ENCODE peak calls at places on chromosomes 6 and 20, in six cellular contexts. K, Z, W, C, E and P are unnamed samples.

GRCh38 chr6:89145461-89145961 is 344 bp upstream of the PM20D2 start:
- DNase-seq in K (no peak), Z (peak), W (no peak), C (no peak), E (no peak), P (peak)

GRCh38 chr20:20261159-20261558 is 106.7 kb upstream of the INSM1 start:
- DNase-seq in K (no peak), Z (no peak), W (no peak), C (no peak), E (no peak), P (no peak)

GRCh38 chr6:126172151-126172550 is 167.8 kb upstream of the CENPW start:
- DNase-seq in K (no peak), Z (no peak), W (no peak), C (no peak), E (no peak), P (no peak)

GRCh38 chr20:49846206-49846807 is 33.7 kb downstream of the SLC9A8 start:
- DNase-seq in K (no peak), Z (peak), W (peak), C (peak), E (peak), P (peak)

GRCh38 chr6:129276986-129277385 is 394.0 kb downstream of the LAMA2 start:
- DNase-seq in K (no peak), Z (no peak), W (no peak), C (no peak), E (no peak), P (no peak)

GRCh38 chr6:15444881-15445280 is 199.0 kb downstream of the JARID2 start:
- DNase-seq in K (no peak), Z (no peak), W (no peak), C (no peak), E (no peak), P (no peak)

GRCh38 chr6:66851930-66852329 is 1144.9 kb upstream of the EYS start:
- DNase-seq in K (no peak), Z (peak), W (no peak), C (no peak), E (no peak), P (no peak)

GRCh38 chr6:108549741-108550140 is 11.0 kb upstream of the FOXO3 start:
- DNase-seq in K (no peak), Z (peak), W (no peak), C (peak), E (no peak), P (no peak)

GRCh38 chr6:36340671-36341454 is 4.2 kb upstream of the BNIP5 start:
- DNase-seq in K (peak), Z (peak), W (peak), C (peak), E (peak), P (peak)

GRCh38 chr6:156102129-156102528 is 646.5 kb upstream of the NOX3 start:
- DNase-seq in K (no peak), Z (no peak), W (no peak), C (peak), E (no peak), P (peak)

GRCh38 chr20:25160457-25160856 is 35.1 kb upstream of the ENTPD6 start:
- DNase-seq in K (no peak), Z (no peak), W (no peak), C (no peak), E (no peak), P (no peak)

GRCh38 chr6:168319279-168320051 is at the start of gene DACT2:
- DNase-seq in K (no peak), Z (no peak), W (no peak), C (no peak), E (no peak), P (no peak)

GRCh38 chr6:36170704-36171103 is 25.8 kb upstream of the BRPF3 start:
- DNase-seq in K (no peak), Z (no peak), W (no peak), C (no peak), E (no peak), P (no peak)

GRCh38 chr6:164911151-164911550 is 398.3 kb downstream of the C6orf118 start:
- DNase-seq in K (no peak), Z (no peak), W (no peak), C (no peak), E (no peak), P (no peak)

GRCh38 chr6:137761072-137761471 is 106.0 kb upstream of the TNFAIP3 start:
- DNase-seq in K (no peak), Z (no peak), W (no peak), C (no peak), E (no peak), P (no peak)

GRCh38 chr6:38350882-38351281 is 288.8 kb downstream of the BTBD9 start:
- DNase-seq in K (no peak), Z (no peak), W (no peak), C (peak), E (no peak), P (no peak)

DNA sequence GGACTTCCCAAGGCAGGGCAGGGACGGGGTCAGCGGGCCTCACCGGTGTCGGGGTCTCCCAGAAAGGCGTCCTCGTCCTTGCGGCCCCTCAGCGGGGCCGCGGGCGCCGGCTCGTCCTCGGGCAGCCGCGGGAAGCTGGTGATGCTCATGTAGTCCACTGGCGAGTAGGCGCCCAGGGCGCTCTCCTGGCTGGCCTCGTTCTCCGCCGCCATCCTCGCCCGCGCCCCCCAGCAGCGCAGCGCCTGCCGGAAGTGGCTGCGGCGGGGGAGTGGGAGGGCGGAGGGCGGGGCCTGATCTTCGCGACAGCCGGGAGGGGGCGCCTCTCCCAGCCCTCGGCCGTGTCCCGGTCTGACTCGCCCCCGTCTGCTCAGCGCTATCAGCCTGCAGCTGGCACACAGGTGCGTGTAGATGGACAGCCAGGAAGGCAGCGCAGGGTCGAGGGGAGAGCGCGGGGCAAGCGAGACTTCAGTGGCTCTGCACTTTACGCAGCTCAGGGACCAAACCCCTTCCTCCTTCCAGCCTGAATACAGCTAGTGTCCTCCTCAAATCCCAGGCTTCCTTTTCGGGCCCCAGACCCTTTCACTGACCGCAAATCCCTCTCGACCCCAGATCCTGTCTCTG is at the start of gene GGT7:
- DNase-seq in K (peak), Z (peak), W (peak), C (peak), E (peak), P (peak)
- H3K4me3 ChIP-seq in K (peak), Z (peak), W (peak), C (peak), E (peak), P (peak)

DNA sequence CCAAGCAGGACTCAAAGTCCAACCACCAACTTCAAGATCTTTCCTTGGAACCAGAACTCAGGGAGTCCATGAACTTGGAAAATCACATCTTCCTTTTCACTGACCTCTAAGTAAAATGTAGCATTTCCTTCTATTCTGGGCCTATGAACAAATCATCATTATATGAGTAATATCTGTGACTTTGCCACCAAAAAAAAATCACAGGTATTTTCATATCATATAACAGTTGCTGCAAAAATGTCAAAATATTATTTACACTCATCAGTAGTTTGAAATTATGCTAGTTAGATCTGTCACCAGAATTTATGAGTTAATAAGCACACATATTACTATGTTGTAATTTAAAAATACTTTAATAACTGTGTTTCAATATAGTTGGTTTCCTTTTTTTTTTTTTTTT is 27.3 kb upstream of the TLDC2 start:
- DNase-seq in K (no peak), Z (no peak), W (no peak), C (no peak), E (no peak), P (no peak)
- H3K4me3 ChIP-seq in K (no peak), Z (no peak), W (no peak), C (no peak), E (no peak), P (no peak)

GRCh38 chr20:63980317-63980805 is 571 bp upstream of the PRPF6 start:
- DNase-seq in K (no peak), Z (peak), W (no peak), C (no peak), E (no peak), P (no peak)
- H3K4me3 ChIP-seq in K (no peak), Z (peak), W (peak), C (peak), E (peak), P (peak)

DNA sequence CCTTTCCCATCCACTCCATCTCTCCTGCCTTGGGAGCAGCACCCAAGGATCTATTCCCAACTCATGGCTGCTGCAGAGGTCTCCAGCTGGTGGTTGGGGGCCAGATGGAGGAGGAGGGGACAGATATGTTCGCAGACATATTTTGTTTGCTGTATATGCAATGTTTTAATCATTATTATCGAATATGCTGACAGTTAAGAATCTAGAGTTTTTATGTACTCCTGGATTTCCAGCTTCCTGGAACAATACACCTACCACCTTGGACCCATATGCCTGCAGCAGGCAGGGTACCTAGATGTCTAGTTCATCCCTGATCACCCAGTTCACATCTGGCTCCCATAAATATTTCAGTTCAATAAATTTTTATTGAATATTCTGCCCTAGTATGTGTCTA is 9.0 kb downstream of the FAM110A start:
- DNase-seq in K (no peak), Z (no peak), W (no peak), C (no peak), E (no peak), P (no peak)
- H3K4me3 ChIP-seq in K (no peak), Z (no peak), W (no peak), C (no peak), E (no peak), P (no peak)

GRCh38 chr20:13221673-13222318 is 722 bp downstream of the ISM1 start:
- DNase-seq in K (peak), Z (peak), W (no peak), C (peak), E (peak), P (peak)
- H3K4me3 ChIP-seq in K (peak), Z (peak), W (peak), C (peak), E (peak), P (peak)

GRCh38 chr6:4021133-4021861 is 57.6 kb downstream of the FAM217A start:
- DNase-seq in K (peak), Z (peak), W (peak), C (peak), E (peak), P (peak)

GRCh38 chr6:4017058-4017457 is 61.9 kb downstream of the FAM217A start:
- DNase-seq in K (no peak), Z (no peak), W (no peak), C (no peak), E (no peak), P (no peak)

GRCh38 chr6:4017847-4018193 is 61.1 kb downstream of the FAM217A start:
- DNase-seq in K (no peak), Z (peak), W (no peak), C (peak), E (no peak), P (peak)

GRCh38 chr6:4020822-4021132 is 58.2 kb downstream of the FAM217A start:
- DNase-seq in K (no peak), Z (no peak), W (no peak), C (no peak), E (no peak), P (no peak)

DNA sequence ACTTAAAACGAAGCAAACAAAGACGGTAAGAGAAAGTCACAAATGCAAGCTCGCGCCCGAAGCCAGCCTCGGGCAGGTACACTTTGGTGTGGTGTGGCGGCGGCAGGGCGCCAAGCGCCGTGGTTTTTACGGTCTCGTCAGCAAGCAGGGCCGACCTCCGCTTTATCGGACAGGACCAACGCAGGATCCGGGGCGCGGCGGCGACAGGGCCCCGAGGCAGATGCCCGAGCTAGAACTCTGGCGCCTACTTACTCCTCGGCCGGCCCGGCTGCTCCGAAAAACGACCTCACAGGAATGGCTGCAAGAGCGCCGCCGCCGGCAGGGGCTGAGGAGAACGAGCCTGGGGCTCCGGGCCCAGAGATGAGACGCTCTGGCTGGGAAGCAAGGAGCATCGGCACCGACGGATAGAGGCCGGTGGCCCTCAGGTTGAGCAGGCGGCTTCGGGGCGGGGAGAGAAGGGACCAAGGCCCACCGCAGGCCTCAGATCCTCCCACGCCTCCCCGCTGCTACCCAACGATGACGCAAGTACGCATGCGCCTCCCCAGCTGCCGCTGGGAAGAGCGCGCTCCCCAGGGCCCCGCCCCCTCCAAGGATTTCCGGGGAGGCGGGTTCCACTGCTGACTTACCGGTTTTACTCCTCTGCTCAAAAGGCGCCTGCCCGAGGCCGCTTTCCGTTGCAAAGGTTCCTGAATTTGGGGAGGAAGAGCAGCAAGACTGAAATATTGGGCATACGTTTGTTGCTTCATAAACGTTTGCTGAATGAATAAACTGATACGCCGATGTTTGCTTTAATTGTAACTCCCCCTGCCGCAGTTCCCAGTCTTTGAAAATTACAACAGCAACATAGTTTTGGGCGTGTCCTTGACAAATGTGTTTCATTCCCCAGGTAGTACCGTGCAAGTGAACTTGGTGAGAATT is 60.5 kb downstream of the FAM217A start:
- DNase-seq in K (peak), Z (peak), W (peak), C (peak), E (peak), P (peak)
- H3K4me3 ChIP-seq in K (peak), Z (peak), W (peak), C (peak), E (peak), P (peak)

DNA sequence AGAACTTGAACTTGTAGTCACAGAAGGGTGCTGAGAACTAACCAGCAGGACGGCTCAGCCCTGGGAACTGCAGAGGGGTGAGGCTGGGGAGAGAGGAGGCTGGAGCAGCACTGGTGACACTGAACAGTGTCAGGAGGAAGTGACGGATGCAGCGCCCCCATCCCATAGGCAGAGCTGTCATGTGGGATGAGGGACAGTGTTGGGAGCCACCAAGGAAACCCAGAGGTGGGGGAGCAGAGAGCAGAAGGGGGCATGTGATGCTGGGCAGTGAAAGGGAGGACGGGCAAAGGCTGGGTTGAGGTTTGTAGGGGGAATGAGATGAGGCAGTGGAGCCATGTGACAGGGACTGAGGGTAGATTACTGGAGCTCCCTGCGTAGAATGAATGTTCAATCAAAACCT is 2.1 kb downstream of the HLA-DPB1 start:
- DNase-seq in K (no peak), Z (no peak), W (no peak), C (no peak), E (no peak), P (no peak)
- H3K4me3 ChIP-seq in K (no peak), Z (no peak), W (no peak), C (no peak), E (peak), P (no peak)

GRCh38 chr6:20242397-20242796 is 30.1 kb upstream of the MBOAT1 start:
- DNase-seq in K (no peak), Z (no peak), W (no peak), C (no peak), E (no peak), P (peak)
- H3K4me3 ChIP-seq in K (no peak), Z (no peak), W (no peak), C (no peak), E (no peak), P (no peak)

DNA sequence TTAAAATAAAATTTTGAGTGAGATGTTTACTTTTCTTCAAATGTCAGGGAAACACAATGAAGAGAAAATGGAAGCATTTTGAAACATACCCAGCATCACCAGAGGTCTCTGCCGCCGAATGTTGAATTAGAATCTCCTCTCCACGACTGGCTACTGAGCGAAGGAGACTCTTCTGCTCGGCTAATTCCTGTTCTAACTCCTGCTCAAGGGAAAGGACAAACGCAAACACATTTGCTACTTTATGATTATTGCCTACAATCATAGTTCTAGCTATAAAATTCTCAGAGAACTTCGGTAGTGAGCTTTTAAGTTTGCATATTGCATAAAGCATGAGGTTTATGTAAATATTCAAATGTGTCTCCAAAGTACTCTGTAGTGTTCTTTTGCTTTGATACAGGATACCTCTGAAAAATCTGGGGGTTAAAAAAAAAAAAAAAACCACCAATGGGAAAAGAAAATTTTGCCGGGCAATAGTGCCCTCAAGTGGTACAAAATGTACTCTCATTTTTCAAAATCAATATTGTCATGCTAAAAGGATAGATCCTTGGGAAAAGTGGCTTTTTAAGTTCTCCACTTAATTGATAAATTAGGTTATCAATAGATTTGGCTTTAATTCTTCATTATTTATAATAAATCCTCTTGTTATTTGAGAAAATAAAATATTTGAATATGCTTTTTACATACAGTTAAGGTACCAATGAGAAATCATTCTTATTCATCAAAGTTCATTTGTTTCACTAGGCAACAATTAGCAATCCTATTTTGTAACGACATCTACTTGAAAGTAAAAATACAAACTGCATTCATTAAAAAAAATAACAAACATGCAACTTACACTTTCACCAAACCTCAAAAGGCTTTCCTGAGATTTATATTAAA is 369.0 kb downstream of the SYNE1 start:
- DNase-seq in K (no peak), Z (peak), W (no peak), C (no peak), E (no peak), P (peak)
- H3K4me3 ChIP-seq in K (no peak), Z (no peak), W (no peak), C (no peak), E (no peak), P (no peak)